ENCODE peak calls at places on chromosomes 13 and 19, in nine cellular contexts. One of them, this sample, is unnamed.

GRCh38 chr13:61362522-61362921 is 53.1 kb downstream of the PCDH20 start:
- DNase-seq in ascending aorta: no peak
- DNase-seq in iPS DF 6.9: no peak
- DNase-seq in endodermal cell: no peak
- DNase-seq in uterus: no peak
- DNase-seq in PC-9: no peak
- DNase-seq in lung: no peak
- DNase-seq in tibial nerve: no peak
- DNase-seq in fibroblast of lung: no peak
- DNase-seq in this sample: no peak

GRCh38 chr19:9406798-9407352 is 28.5 kb downstream of the ZNF266 start:
- DNase-seq in PC-9: peak; percentile 74
- DNase-seq in lung: peak; percentile 56
- DNase-seq in fibroblast of lung: peak; percentile 94
- DNase-seq in ascending aorta: peak; percentile 69
- DNase-seq in iPS DF 6.9: no peak
- DNase-seq in endodermal cell: no peak
- DNase-seq in tibial nerve: peak; percentile 11
- DNase-seq in uterus: peak; percentile 57
- DNase-seq in this sample: no peak

GRCh38 chr19:47363758-47364529 is 14.8 kb downstream of the DHX34 start:
- DNase-seq in endodermal cell: peak; percentile 72
- DNase-seq in fibroblast of lung: peak; percentile 48
- DNase-seq in tibial nerve: no peak
- DNase-seq in iPS DF 6.9: no peak
- DNase-seq in lung: no peak
- DNase-seq in PC-9: peak; percentile 73
- DNase-seq in ascending aorta: no peak
- DNase-seq in uterus: no peak
- DNase-seq in this sample: no peak

GRCh38 chr13:78370231-78370630 is 233.1 kb downstream of the POU4F1 start:
- DNase-seq in iPS DF 6.9: no peak
- DNase-seq in uterus: no peak
- DNase-seq in tibial nerve: no peak
- DNase-seq in fibroblast of lung: no peak
- DNase-seq in PC-9: no peak
- DNase-seq in lung: no peak
- DNase-seq in endodermal cell: no peak
- DNase-seq in ascending aorta: no peak
- DNase-seq in this sample: no peak

GRCh38 chr13:95564948-95565347 is 12.4 kb downstream of the CLDN10 start:
- DNase-seq in endodermal cell: no peak
- DNase-seq in uterus: no peak
- DNase-seq in fibroblast of lung: peak; percentile 57
- DNase-seq in lung: no peak
- DNase-seq in ascending aorta: no peak
- DNase-seq in PC-9: no peak
- DNase-seq in iPS DF 6.9: no peak
- DNase-seq in tibial nerve: no peak
- DNase-seq in this sample: no peak

GRCh38 chr13:42992585-42993122 is 613 bp upstream of the EPSTI1 start:
- DNase-seq in fibroblast of lung: no peak
- DNase-seq in tibial nerve: no peak
- DNase-seq in endodermal cell: no peak
- DNase-seq in iPS DF 6.9: no peak
- DNase-seq in PC-9: no peak
- DNase-seq in uterus: no peak
- DNase-seq in ascending aorta: no peak
- DNase-seq in lung: no peak
- DNase-seq in this sample: no peak

GRCh38 chr19:58575183-58576041 is 2.3 kb upstream of the MZF1 start:
- DNase-seq in tibial nerve: peak; percentile 78
- DNase-seq in iPS DF 6.9: peak; percentile 70
- DNase-seq in PC-9: no peak
- DNase-seq in endodermal cell: peak; percentile 95
- DNase-seq in lung: peak; percentile 89
- DNase-seq in uterus: peak; percentile 90
- DNase-seq in ascending aorta: peak; percentile 96
- DNase-seq in fibroblast of lung: peak; percentile 91
- DNase-seq in this sample: peak; percentile 94

GRCh38 chr19:53989600-53990533 is 1.6 kb upstream of the CACNG6 start:
- DNase-seq in iPS DF 6.9: no peak
- DNase-seq in uterus: no peak
- DNase-seq in lung: no peak
- DNase-seq in endodermal cell: no peak
- DNase-seq in tibial nerve: no peak
- DNase-seq in PC-9: no peak
- DNase-seq in ascending aorta: no peak
- DNase-seq in fibroblast of lung: no peak
- DNase-seq in this sample: no peak

GRCh38 chr13:73870036-73870741 is 264.0 kb downstream of the KLF12 start:
- DNase-seq in iPS DF 6.9: no peak
- DNase-seq in lung: no peak
- DNase-seq in uterus: no peak
- DNase-seq in ascending aorta: no peak
- DNase-seq in tibial nerve: no peak
- DNase-seq in endodermal cell: no peak
- DNase-seq in fibroblast of lung: peak; percentile 64
- DNase-seq in PC-9: no peak
- DNase-seq in this sample: no peak

GRCh38 chr19:48826606-48827020 is 9.7 kb downstream of the HSD17B14 start:
- DNase-seq in lung: peak; percentile 58
- DNase-seq in endodermal cell: peak; percentile 89
- DNase-seq in ascending aorta: no peak
- DNase-seq in fibroblast of lung: no peak
- DNase-seq in PC-9: no peak
- DNase-seq in tibial nerve: no peak
- DNase-seq in uterus: no peak
- DNase-seq in iPS DF 6.9: no peak
- DNase-seq in this sample: no peak

GRCh38 chr13:38637576-38637975 is 49.3 kb upstream of the FREM2 start:
- DNase-seq in uterus: no peak
- DNase-seq in ascending aorta: no peak
- DNase-seq in endodermal cell: no peak
- DNase-seq in fibroblast of lung: no peak
- DNase-seq in lung: no peak
- DNase-seq in iPS DF 6.9: no peak
- DNase-seq in PC-9: no peak
- DNase-seq in tibial nerve: no peak
- DNase-seq in this sample: no peak

GRCh38 chr19:54462713-54463530 is 656 bp downstream of the LENG9 start:
- DNase-seq in iPS DF 6.9: no peak
- DNase-seq in uterus: peak; percentile 55
- DNase-seq in lung: peak; percentile 71
- DNase-seq in fibroblast of lung: peak; percentile 70
- DNase-seq in tibial nerve: peak; percentile 32
- DNase-seq in PC-9: peak; percentile 72
- DNase-seq in ascending aorta: peak; percentile 88
- DNase-seq in endodermal cell: peak; percentile 91
- DNase-seq in this sample: peak; percentile 89

GRCh38 chr13:71217827-71218226 is 649.2 kb downstream of the DACH1 start:
- DNase-seq in iPS DF 6.9: no peak
- DNase-seq in tibial nerve: no peak
- DNase-seq in uterus: no peak
- DNase-seq in ascending aorta: no peak
- DNase-seq in fibroblast of lung: no peak
- DNase-seq in endodermal cell: no peak
- DNase-seq in lung: no peak
- DNase-seq in PC-9: no peak
- DNase-seq in this sample: no peak

GRCh38 chr13:76792680-76793334 is 93.4 kb downstream of the KCTD12 start:
- DNase-seq in endodermal cell: no peak
- DNase-seq in iPS DF 6.9: no peak
- DNase-seq in lung: no peak
- DNase-seq in PC-9: no peak
- DNase-seq in fibroblast of lung: peak; percentile 52
- DNase-seq in uterus: peak; percentile 28
- DNase-seq in tibial nerve: peak; percentile 44
- DNase-seq in ascending aorta: no peak
- DNase-seq in this sample: no peak

GRCh38 chr19:49147923-49148682 is 7.1 kb downstream of the HRC start:
- DNase-seq in fibroblast of lung: no peak
- DNase-seq in lung: no peak
- DNase-seq in tibial nerve: no peak
- DNase-seq in endodermal cell: no peak
- DNase-seq in ascending aorta: no peak
- DNase-seq in iPS DF 6.9: no peak
- DNase-seq in uterus: peak; percentile 47
- DNase-seq in PC-9: no peak
- DNase-seq in this sample: no peak

GRCh38 chr13:32284927-32285632 is 30.1 kb downstream of the ZAR1L start:
- DNase-seq in iPS DF 6.9: no peak
- DNase-seq in endodermal cell: no peak
- DNase-seq in PC-9: peak; percentile 10
- DNase-seq in lung: peak; percentile 37
- DNase-seq in tibial nerve: peak; percentile 43
- DNase-seq in ascending aorta: peak; percentile 75
- DNase-seq in uterus: peak; percentile 58
- DNase-seq in fibroblast of lung: peak; percentile 65
- DNase-seq in this sample: no peak

GRCh38 chr19:51692065-51692915 is 840 bp upstream of the SPACA6 start:
- DNase-seq in PC-9: no peak
- DNase-seq in iPS DF 6.9: no peak
- DNase-seq in lung: no peak
- DNase-seq in uterus: no peak
- DNase-seq in endodermal cell: no peak
- DNase-seq in fibroblast of lung: no peak
- DNase-seq in tibial nerve: no peak
- DNase-seq in ascending aorta: no peak
- DNase-seq in this sample: no peak

GRCh38 chr13:52800856-52801255 is 47.6 kb downstream of the PCDH8 start:
- DNase-seq in fibroblast of lung: no peak
- DNase-seq in tibial nerve: no peak
- DNase-seq in PC-9: no peak
- DNase-seq in iPS DF 6.9: no peak
- DNase-seq in endodermal cell: no peak
- DNase-seq in uterus: no peak
- DNase-seq in ascending aorta: no peak
- DNase-seq in lung: no peak
- DNase-seq in this sample: no peak

GRCh38 chr13:97892717-97893116 is 60.8 kb upstream of the IPO5 start:
- DNase-seq in lung: no peak
- DNase-seq in uterus: no peak
- DNase-seq in fibroblast of lung: no peak
- DNase-seq in iPS DF 6.9: no peak
- DNase-seq in PC-9: no peak
- DNase-seq in ascending aorta: no peak
- DNase-seq in tibial nerve: no peak
- DNase-seq in endodermal cell: no peak
- DNase-seq in this sample: no peak

DNA sequence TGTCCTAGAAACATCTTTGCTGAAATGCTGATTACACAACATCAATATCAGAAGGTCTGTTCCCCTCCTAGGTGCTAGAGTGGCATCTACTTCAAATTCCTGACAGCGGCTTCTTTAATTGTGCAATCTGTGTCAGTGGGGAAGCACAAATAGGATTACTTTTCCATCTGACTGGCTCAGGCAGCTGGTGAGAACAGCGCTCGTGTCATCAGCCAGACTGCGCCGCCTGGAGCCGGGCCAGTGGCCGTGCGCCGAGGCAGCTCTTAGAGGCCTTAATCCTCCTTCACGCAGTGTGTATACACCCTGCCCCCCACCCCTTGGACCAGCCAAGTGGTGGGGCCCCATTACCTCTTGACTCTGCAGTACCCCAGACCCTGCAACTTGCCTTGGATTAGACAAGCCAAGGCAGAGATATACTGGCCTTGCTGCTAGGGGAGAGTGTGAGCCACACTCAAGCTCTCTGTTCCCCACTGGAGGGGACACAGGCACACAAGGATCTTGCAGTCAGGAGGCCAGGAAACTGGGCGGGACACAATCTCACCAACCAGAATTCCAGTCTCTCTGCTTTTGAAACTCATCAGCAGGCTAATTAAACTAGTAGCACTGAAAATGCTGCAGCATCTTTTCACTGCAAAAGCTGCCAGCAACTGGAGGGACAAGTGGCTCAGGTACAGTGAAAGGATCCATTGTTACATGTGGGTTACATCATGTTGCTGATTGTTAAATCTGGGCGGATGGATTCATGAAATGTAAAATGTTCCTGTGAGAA is 48.9 kb upstream of the EPHX3 start:
- DNase-seq in endodermal cell: no peak
- DNase-seq in PC-9: peak; percentile 63
- DNase-seq in lung: peak; percentile 77
- DNase-seq in ascending aorta: peak; percentile 84
- DNase-seq in uterus: peak; percentile 74
- DNase-seq in iPS DF 6.9: no peak
- DNase-seq in tibial nerve: peak; percentile 75
- DNase-seq in fibroblast of lung: peak; percentile 91
- DNase-seq in this sample: peak; percentile 92
- H3K4me1 ChIP-seq in endodermal cell: peaks cover 23% of the 10 kb centered on the region
- H3K4me1 ChIP-seq in PC-9: peaks cover 54% of the 10 kb centered on the region
- H3K4me1 ChIP-seq in lung: peaks cover 67% of the 10 kb centered on the region
- H3K4me1 ChIP-seq in ascending aorta: peaks cover 95% of the 10 kb centered on the region
- H3K4me1 ChIP-seq in uterus: peaks cover 31% of the 10 kb centered on the region
- H3K4me1 ChIP-seq in iPS DF 6.9: peaks cover 11% of the 10 kb centered on the region
- H3K4me1 ChIP-seq in tibial nerve: peaks cover 92% of the 10 kb centered on the region
- H3K4me1 ChIP-seq in fibroblast of lung: peaks cover 39% of the 10 kb centered on the region
- H3K4me1 ChIP-seq in this sample: peaks cover 99% of the 10 kb centered on the region

GRCh38 chr19:1438035-1438932 is at the start of gene RPS15:
- DNase-seq in iPS DF 6.9: peak; percentile 87
- DNase-seq in tibial nerve: peak; percentile 89
- DNase-seq in ascending aorta: peak; percentile 95
- DNase-seq in PC-9: peak; percentile 85
- DNase-seq in uterus: peak; percentile 93
- DNase-seq in lung: peak; percentile 95
- DNase-seq in fibroblast of lung: peak; percentile 96
- DNase-seq in endodermal cell: peak; percentile 97
- DNase-seq in this sample: peak; percentile 96
- H3K4me1 ChIP-seq in iPS DF 6.9: peaks cover 5% of the 10 kb centered on the region
- H3K4me1 ChIP-seq in tibial nerve: peaks cover 21% of the 10 kb centered on the region
- H3K4me1 ChIP-seq in ascending aorta: peaks cover 14% of the 10 kb centered on the region
- H3K4me1 ChIP-seq in PC-9: peaks cover 9% of the 10 kb centered on the region
- H3K4me1 ChIP-seq in uterus: peaks cover 14% of the 10 kb centered on the region
- H3K4me1 ChIP-seq in lung: peaks cover 3% of the 10 kb centered on the region
- H3K4me1 ChIP-seq in fibroblast of lung: peaks cover 2% of the 10 kb centered on the region
- H3K4me1 ChIP-seq in endodermal cell: no peaks in the 10 kb centered on the region
- H3K4me1 ChIP-seq in this sample: peaks cover 30% of the 10 kb centered on the region

GRCh38 chr19:41325640-41325946 is 15.6 kb downstream of the CCDC97 start:
- DNase-seq in fibroblast of lung: no peak
- DNase-seq in endodermal cell: no peak
- DNase-seq in tibial nerve: no peak
- DNase-seq in ascending aorta: no peak
- DNase-seq in iPS DF 6.9: no peak
- DNase-seq in uterus: peak; percentile 37
- DNase-seq in PC-9: no peak
- DNase-seq in lung: no peak
- DNase-seq in this sample: no peak
- H3K4me1 ChIP-seq in fibroblast of lung: peaks cover 64% of the 10 kb centered on the region
- H3K4me1 ChIP-seq in endodermal cell: peaks cover 20% of the 10 kb centered on the region
- H3K4me1 ChIP-seq in tibial nerve: peaks cover 61% of the 10 kb centered on the region
- H3K4me1 ChIP-seq in ascending aorta: peaks cover 64% of the 10 kb centered on the region
- H3K4me1 ChIP-seq in iPS DF 6.9: peaks cover 23% of the 10 kb centered on the region
- H3K4me1 ChIP-seq in uterus: peaks cover 46% of the 10 kb centered on the region
- H3K4me1 ChIP-seq in PC-9: peaks cover 16% of the 10 kb centered on the region
- H3K4me1 ChIP-seq in lung: no peaks in the 10 kb centered on the region
- H3K4me1 ChIP-seq in this sample: peaks cover 83% of the 10 kb centered on the region

DNA sequence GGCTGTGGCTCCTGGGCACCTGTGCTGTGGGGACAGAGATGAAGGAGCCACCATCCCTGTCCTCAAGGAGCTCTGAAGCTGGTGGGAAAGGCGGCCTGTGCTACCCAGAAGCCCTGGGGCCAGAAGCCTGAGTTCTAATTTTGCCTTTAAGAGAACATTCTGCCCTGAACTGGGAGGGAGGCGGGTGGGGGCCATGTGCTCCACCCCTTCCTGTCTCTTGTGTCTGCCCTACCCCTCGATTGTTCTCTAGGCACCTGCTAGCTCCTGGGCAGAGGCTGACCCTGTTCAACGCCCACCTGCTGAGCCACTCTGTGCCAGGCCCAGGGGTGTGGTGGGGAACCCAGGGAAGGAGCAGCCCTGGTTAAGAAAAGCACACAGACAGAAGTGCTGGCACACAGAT is 5.9 kb downstream of the TRAPPC6A start:
- DNase-seq in endodermal cell: no peak
- DNase-seq in tibial nerve: no peak
- DNase-seq in iPS DF 6.9: no peak
- DNase-seq in uterus: no peak
- DNase-seq in fibroblast of lung: no peak
- DNase-seq in lung: no peak
- DNase-seq in PC-9: no peak
- DNase-seq in ascending aorta: no peak
- DNase-seq in this sample: no peak
- H3K4me1 ChIP-seq in endodermal cell: peaks cover 5% of the 10 kb centered on the region
- H3K4me1 ChIP-seq in tibial nerve: no peaks in the 10 kb centered on the region
- H3K4me1 ChIP-seq in iPS DF 6.9: no peaks in the 10 kb centered on the region
- H3K4me1 ChIP-seq in uterus: peaks cover 3% of the 10 kb centered on the region
- H3K4me1 ChIP-seq in fibroblast of lung: no peaks in the 10 kb centered on the region
- H3K4me1 ChIP-seq in lung: no peaks in the 10 kb centered on the region
- H3K4me1 ChIP-seq in PC-9: peaks cover 6% of the 10 kb centered on the region
- H3K4me1 ChIP-seq in ascending aorta: peaks cover 3% of the 10 kb centered on the region
- H3K4me1 ChIP-seq in this sample: peaks cover 49% of the 10 kb centered on the region